ENCODE peak calls at places on chromosomes 7 and 10, in ten cellular contexts. Y is upper lobe of right lung, T is PC-9, U is A549, F is colonic mucosa, K is K562, D is Peyer's patch, W is NB4, A is adrenal gland, P is HFF-Myc. Q is an unnamed sample.

GRCh38 chr7:48004023-48004422 is 24.6 kb upstream of the HUS1 start:
- DNase-seq in Y (no peak), T (no peak), U (no peak), F (no peak), K (no peak), D (no peak), W (no peak), A (no peak), P (no peak), Q (no peak)

GRCh38 chr10:11639346-11639745 is 27.9 kb upstream of the USP6NL start:
- DNase-seq in Y (no peak), T (no peak), U (no peak), F (no peak), K (no peak), D (no peak), W (no peak), A (no peak), P (no peak), Q (no peak)

GRCh38 chr7:149422065-149422913 is 38.6 kb downstream of the ZNF777 start:
- DNase-seq in Y (peak; percentile 89), T (peak; percentile 69), U (peak; percentile 86), F (peak; percentile 60), K (peak; percentile 98), D (peak; percentile 83), W (peak; percentile 89), A (peak; percentile 34), P (peak; percentile 10), Q (peak; percentile 27)

GRCh38 chr10:5523796-5524574 is 776 bp upstream of the CALML3 start:
- DNase-seq in Y (peak; percentile 48), T (no peak), U (no peak), F (no peak), K (no peak), D (peak; percentile 27), W (no peak), A (no peak), P (no peak), Q (no peak)

GRCh38 chr10:30178565-30178964 is 119.2 kb upstream of the JCAD start:
- DNase-seq in Y (no peak), T (peak; percentile 68), U (no peak), F (no peak), K (no peak), D (no peak), W (no peak), A (no peak), P (no peak), Q (no peak)

GRCh38 chr7:40047661-40048060 is 86.8 kb downstream of the MPLKIP start:
- DNase-seq in Y (no peak), T (no peak), U (no peak), F (no peak), K (no peak), D (no peak), W (no peak), A (no peak), P (no peak), Q (no peak)

GRCh38 chr10:119896937-119897336 is 4.4 kb downstream of the SEC23IP start:
- DNase-seq in Y (peak; percentile 85), T (no peak), U (no peak), F (peak; percentile 84), K (no peak), D (peak; percentile 75), W (no peak), A (peak; percentile 60), P (no peak), Q (peak; percentile 65)

GRCh38 chr10:79418886-79419595 is 26.4 kb downstream of the ZCCHC24 start:
- DNase-seq in Y (no peak), T (no peak), U (no peak), F (no peak), K (no peak), D (peak; percentile 21), W (no peak), A (peak; percentile 1), P (no peak), Q (no peak)

GRCh38 chr7:35036361-35037171 is 719 bp downstream of the DPY19L1 start:
- DNase-seq in Y (peak; percentile 84), T (peak; percentile 56), U (peak; percentile 51), F (peak; percentile 58), K (peak; percentile 29), D (peak; percentile 69), W (peak; percentile 81), A (peak; percentile 73), P (no peak), Q (peak; percentile 28)

GRCh38 chr7:34672430-34672829 is 14.4 kb downstream of the NPSR1 start:
- DNase-seq in Y (no peak), T (no peak), U (no peak), F (no peak), K (no peak), D (no peak), W (no peak), A (no peak), P (no peak), Q (no peak)

GRCh38 chr10:87930929-87931835 is 67.8 kb downstream of the PTEN start:
- DNase-seq in Y (no peak), T (no peak), U (no peak), F (no peak), K (no peak), D (no peak), W (no peak), A (no peak), P (no peak), Q (no peak)

GRCh38 chr7:32427769-32428291 is 62.4 kb downstream of the LSM5 start:
- DNase-seq in Y (peak; percentile 86), T (no peak), U (peak; percentile 65), F (peak; percentile 65), K (peak; percentile 72), D (peak; percentile 60), W (peak; percentile 81), A (peak; percentile 79), P (peak; percentile 51), Q (peak; percentile 52)

DNA sequence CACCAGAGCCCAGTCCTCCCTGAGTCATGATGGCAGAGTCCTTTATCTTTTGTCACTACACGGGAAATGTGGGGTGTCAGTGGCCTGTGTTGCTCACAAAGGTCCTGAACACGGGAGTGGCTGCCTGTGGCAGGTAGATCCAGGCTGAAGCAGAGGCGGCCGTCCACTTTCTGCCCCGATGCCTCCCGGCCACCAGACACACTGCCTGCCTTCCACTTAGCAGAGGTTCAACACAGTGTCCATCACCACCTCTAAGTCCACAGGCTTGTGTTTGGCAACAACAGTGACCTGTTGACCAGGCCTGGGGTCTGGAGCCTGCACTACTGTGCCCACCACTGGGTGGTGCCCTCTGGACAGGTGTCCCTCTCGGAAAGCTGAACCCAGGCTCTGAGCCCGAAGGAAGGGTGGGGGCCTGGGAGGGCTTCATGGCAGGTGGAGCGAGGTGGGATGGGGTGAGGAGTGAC is 49.9 kb upstream of the CAMK2B start:
- DNase-seq in Y (no peak), T (no peak), U (no peak), F (no peak), K (peak; percentile 49), D (no peak), W (no peak), A (no peak), P (no peak), Q (no peak)
- TF ChIP-seq CTCF in Y (no peak), T (peak; percentile 59), U (peak; percentile 19), F (no peak), K (peak; percentile 53), D (no peak), W (peak; percentile 49), A (peak; percentile 36), P (peak; percentile 7), Q (peak; percentile 41)

GRCh38 chr7:19099924-19100323 is 17.5 kb downstream of the TWIST1 start:
- DNase-seq in Y (no peak), T (no peak), U (no peak), F (no peak), K (no peak), D (no peak), W (no peak), A (no peak), P (no peak), Q (no peak)
- H3K4me3 ChIP-seq in Y (no peak overlapping the region), T (no peak overlapping the region), U (no peak overlapping the region), F (no peak overlapping the region), K (no peak overlapping the region), D (no peak overlapping the region), W (no peak overlapping the region), A (no peak overlapping the region), P (no peak overlapping the region), Q (no peak overlapping the region)

DNA sequence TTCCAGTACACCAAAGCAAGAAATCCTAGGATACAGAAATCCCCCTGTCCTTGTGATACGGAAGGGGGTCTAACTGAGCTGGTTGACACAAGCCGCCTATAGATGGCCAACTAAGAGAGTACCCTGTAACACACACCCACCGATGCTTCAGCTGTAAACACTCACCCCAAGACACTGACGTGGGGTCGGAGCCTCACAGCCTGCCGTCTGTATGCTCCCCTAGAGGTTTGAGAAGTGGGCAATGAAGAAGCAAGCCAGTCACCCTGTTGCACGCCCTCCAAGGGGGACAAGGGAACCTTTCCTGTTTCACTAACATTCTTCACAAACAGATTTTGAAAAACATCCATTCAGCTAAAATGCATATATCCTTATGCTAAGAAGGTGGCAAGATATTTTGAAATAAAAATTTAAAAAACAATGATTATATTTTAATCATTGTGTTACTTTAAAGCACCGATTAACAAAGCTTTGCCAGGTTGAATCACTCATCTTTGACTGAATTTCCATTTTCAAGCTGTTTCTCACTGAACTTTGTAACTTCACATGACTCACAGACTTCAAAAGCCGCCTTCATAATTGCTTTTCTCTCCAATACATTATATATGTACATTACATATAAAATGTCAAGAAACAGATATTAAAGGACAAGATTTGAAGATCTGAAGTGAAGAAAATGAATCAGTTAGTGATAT is 329.3 kb downstream of the ARL4A start:
- DNase-seq in Y (peak; percentile 30), T (no peak), U (peak; percentile 16), F (no peak), K (no peak), D (no peak), W (no peak), A (no peak), P (no peak), Q (no peak)
- TF ChIP-seq CTCF in Y (no peak), T (no peak), U (no peak), F (no peak), K (no peak), D (no peak), W (no peak), A (no peak), P (no peak), Q (no peak)

GRCh38 chr10:100009283-100009792 is 409 bp downstream of the DNMBP start:
- DNase-seq in Y (peak; percentile 65), T (no peak), U (peak; percentile 64), F (peak; percentile 70), K (no peak), D (peak; percentile 85), W (no peak), A (peak; percentile 26), P (no peak), Q (no peak)

GRCh38 chr10:100007239-100008141 is 2.3 kb downstream of the DNMBP start:
- DNase-seq in Y (no peak), T (no peak), U (no peak), F (no peak), K (no peak), D (no peak), W (no peak), A (no peak), P (no peak), Q (no peak)

GRCh38 chr10:100008708-100009282 is 952 bp downstream of the DNMBP start:
- DNase-seq in Y (no peak), T (no peak), U (no peak), F (no peak), K (no peak), D (no peak), W (no peak), A (no peak), P (no peak), Q (no peak)

GRCh38 chr10:100006241-100006886 is 3.4 kb downstream of the DNMBP start:
- DNase-seq in Y (no peak), T (peak; percentile 93), U (peak; percentile 85), F (no peak), K (no peak), D (no peak), W (peak; percentile 83), A (peak; percentile 58), P (peak; percentile 91), Q (no peak)

GRCh38 chr10:100008142-100008522 is 1.6 kb downstream of the DNMBP start:
- DNase-seq in Y (no peak), T (peak; percentile 66), U (no peak), F (no peak), K (no peak), D (no peak), W (no peak), A (peak; percentile 43), P (no peak), Q (no peak)
- H3K4me3 ChIP-seq in Y (peak overlapping the region; percentile 83), T (peak overlapping the region; percentile 81), U (peak overlapping the region; percentile 81), F (no peak overlapping the region), K (peak overlapping the region; percentile 59), D (peak overlapping the region; percentile 73), W (no peak overlapping the region), A (no peak overlapping the region), P (peak overlapping the region; percentile 95), Q (no peak overlapping the region)

Q was measured in LNCaP clone FGC.